ENCODE peak calls at places on chromosomes 3 and 15, in six cellular contexts. One of them, this sample, is unnamed.
A peak's percentile ranks its signal among the peaks of the same experiment; 100 is the strongest.

GRCh38 chr3:155701882-155702465 is 42.9 kb downstream of the PLCH1 start:
- DNase-seq in heart left ventricle: no peak
- DNase-seq in stomach: no peak
- DNase-seq in tibial artery: no peak
- DNase-seq in H9: no peak
- DNase-seq in upper lobe of right lung: no peak
- DNase-seq in this sample: no peak

GRCh38 chr3:170792511-170792910 is 77.5 kb downstream of the RPL22L1 start:
- DNase-seq in tibial artery: no peak
- DNase-seq in H9: no peak
- DNase-seq in heart left ventricle: no peak
- DNase-seq in stomach: no peak
- DNase-seq in upper lobe of right lung: no peak
- DNase-seq in this sample: no peak

GRCh38 chr15:74399511-74400312 is 32.3 kb upstream of the CYP11A1 start:
- DNase-seq in H9: no peak
- DNase-seq in stomach: no peak
- DNase-seq in heart left ventricle: no peak
- DNase-seq in tibial artery: no peak
- DNase-seq in upper lobe of right lung: no peak
- DNase-seq in this sample: no peak

GRCh38 chr15:32029862-32030781 is at the start of gene CHRNA7:
- DNase-seq in H9: peak; percentile 86
- DNase-seq in stomach: peak; percentile 76
- DNase-seq in heart left ventricle: peak; percentile 39
- DNase-seq in upper lobe of right lung: peak; percentile 86
- DNase-seq in tibial artery: no peak
- DNase-seq in this sample: peak; percentile 86

GRCh38 chr3:53254190-53254809 is 1.5 kb downstream of the TKT start:
- DNase-seq in H9: no peak
- DNase-seq in stomach: no peak
- DNase-seq in upper lobe of right lung: no peak
- DNase-seq in tibial artery: no peak
- DNase-seq in heart left ventricle: no peak
- DNase-seq in this sample: peak; percentile 90

GRCh38 chr15:68612979-68613740 is 34.4 kb downstream of the CORO2B start:
- DNase-seq in H9: no peak
- DNase-seq in upper lobe of right lung: no peak
- DNase-seq in tibial artery: no peak
- DNase-seq in stomach: no peak
- DNase-seq in heart left ventricle: no peak
- DNase-seq in this sample: no peak

GRCh38 chr15:22880068-22880980 is 41.9 kb downstream of the NIPA2 start:
- DNase-seq in H9: no peak
- DNase-seq in upper lobe of right lung: no peak
- DNase-seq in tibial artery: no peak
- DNase-seq in heart left ventricle: no peak
- DNase-seq in stomach: no peak
- DNase-seq in this sample: no peak

GRCh38 chr3:126034481-126035361 is 49.2 kb downstream of the SLC41A3 start:
- DNase-seq in stomach: peak; percentile 24
- DNase-seq in heart left ventricle: no peak
- DNase-seq in upper lobe of right lung: no peak
- DNase-seq in tibial artery: no peak
- DNase-seq in H9: peak; percentile 5
- DNase-seq in this sample: no peak

GRCh38 chr15:79956354-79956939 is 14.5 kb downstream of the BCL2A1 start:
- DNase-seq in tibial artery: no peak
- DNase-seq in heart left ventricle: no peak
- DNase-seq in upper lobe of right lung: no peak
- DNase-seq in stomach: no peak
- DNase-seq in H9: no peak
- DNase-seq in this sample: no peak

GRCh38 chr3:138600341-138600740 is 6.3 kb upstream of the CEP70 start:
- DNase-seq in stomach: no peak
- DNase-seq in tibial artery: no peak
- DNase-seq in H9: no peak
- DNase-seq in upper lobe of right lung: no peak
- DNase-seq in heart left ventricle: no peak
- DNase-seq in this sample: no peak

GRCh38 chr3:62538706-62539356 is 165.5 kb upstream of the FEZF2 start:
- DNase-seq in upper lobe of right lung: no peak
- DNase-seq in heart left ventricle: no peak
- DNase-seq in H9: peak; percentile 48
- DNase-seq in stomach: no peak
- DNase-seq in tibial artery: no peak
- DNase-seq in this sample: no peak

GRCh38 chr3:170442945-170443344 is 24.3 kb downstream of the CLDN11 start:
- DNase-seq in H9: no peak
- DNase-seq in upper lobe of right lung: no peak
- DNase-seq in heart left ventricle: no peak
- DNase-seq in stomach: no peak
- DNase-seq in tibial artery: no peak
- DNase-seq in this sample: no peak

GRCh38 chr3:184795493-184796198 is 16.3 kb upstream of the VPS8 start:
- DNase-seq in heart left ventricle: no peak
- DNase-seq in upper lobe of right lung: no peak
- DNase-seq in tibial artery: no peak
- DNase-seq in stomach: no peak
- DNase-seq in H9: no peak
- DNase-seq in this sample: no peak

GRCh38 chr15:100873029-100873677 is 6.5 kb upstream of the ALDH1A3 start:
- DNase-seq in heart left ventricle: peak; percentile 38
- DNase-seq in upper lobe of right lung: no peak
- DNase-seq in H9: peak; percentile 60
- DNase-seq in tibial artery: peak; percentile 84
- DNase-seq in stomach: peak; percentile 71
- DNase-seq in this sample: peak; percentile 68

GRCh38 chr3:160667452-160667851 is 9.5 kb upstream of the ARL14 start:
- DNase-seq in tibial artery: no peak
- DNase-seq in H9: no peak
- DNase-seq in upper lobe of right lung: no peak
- DNase-seq in heart left ventricle: no peak
- DNase-seq in stomach: peak; percentile 43
- DNase-seq in this sample: no peak

GRCh38 chr3:127984241-127984975 is 67.8 kb upstream of the SEC61A1 start:
- DNase-seq in heart left ventricle: no peak
- DNase-seq in tibial artery: no peak
- DNase-seq in H9: no peak
- DNase-seq in upper lobe of right lung: no peak
- DNase-seq in stomach: no peak
- DNase-seq in this sample: no peak

GRCh38 chr3:48012659-48013058 is 3.6 kb downstream of the MAP4 start:
- DNase-seq in heart left ventricle: no peak
- DNase-seq in upper lobe of right lung: no peak
- DNase-seq in tibial artery: no peak
- DNase-seq in H9: no peak
- DNase-seq in stomach: no peak
- DNase-seq in this sample: no peak

GRCh38 chr15:90004671-90005070 is 3.5 kb downstream of the ZNF710 start:
- DNase-seq in H9: no peak
- DNase-seq in heart left ventricle: peak; percentile 31
- DNase-seq in stomach: no peak
- DNase-seq in upper lobe of right lung: no peak
- DNase-seq in tibial artery: peak; percentile 58
- DNase-seq in this sample: no peak

GRCh38 chr3:150216041-150216811 is 191.9 kb upstream of the TSC22D2 start:
- DNase-seq in upper lobe of right lung: no peak
- DNase-seq in heart left ventricle: peak; percentile 63
- DNase-seq in H9: no peak
- DNase-seq in stomach: no peak
- DNase-seq in tibial artery: peak; percentile 82
- DNase-seq in this sample: peak; percentile 83

GRCh38 chr3:174874258-174874657 is 15.1 kb downstream of the NAALADL2 start:
- DNase-seq in upper lobe of right lung: no peak
- DNase-seq in H9: no peak
- DNase-seq in stomach: no peak
- DNase-seq in heart left ventricle: no peak
- DNase-seq in tibial artery: no peak
- DNase-seq in this sample: no peak

GRCh38 chr3:140004271-140004670 is 69.3 kb downstream of the CLSTN2 start:
- DNase-seq in upper lobe of right lung: no peak
- DNase-seq in H9: no peak
- DNase-seq in tibial artery: no peak
- DNase-seq in stomach: no peak
- DNase-seq in heart left ventricle: no peak
- DNase-seq in this sample: no peak

DNA sequence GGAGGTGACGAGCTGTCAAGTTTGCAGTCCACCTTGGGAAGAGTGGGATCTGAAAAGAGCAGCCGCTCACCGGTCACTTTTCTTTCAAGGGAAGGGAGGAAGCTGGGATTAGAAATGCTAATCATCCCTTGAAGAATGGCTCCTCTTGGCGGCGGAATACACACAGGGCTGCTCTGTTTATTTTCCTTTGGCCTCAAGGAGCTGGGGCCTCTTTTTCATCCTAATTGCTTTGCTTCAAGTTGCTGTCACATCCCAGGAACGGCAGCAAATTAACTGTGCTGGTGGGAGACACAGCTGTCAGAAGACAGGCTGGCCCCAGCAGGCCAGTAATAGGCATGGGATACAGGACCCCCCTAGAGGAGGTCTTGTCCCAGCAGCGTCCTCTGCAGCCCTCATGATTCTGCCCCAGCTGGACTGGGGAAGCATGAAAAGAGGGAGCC is 6.7 kb downstream of the KBTBD13 start:
- DNase-seq in heart left ventricle: no peak
- DNase-seq in stomach: no peak
- DNase-seq in tibial artery: no peak
- DNase-seq in H9: peak; percentile 61
- DNase-seq in upper lobe of right lung: peak; percentile 51
- DNase-seq in this sample: no peak
- TF ChIP-seq CTCF in heart left ventricle: peak; percentile 36
- TF ChIP-seq CTCF in stomach: peak; percentile 15
- TF ChIP-seq CTCF in tibial artery: peak; percentile 39
- TF ChIP-seq CTCF in H9: peak; percentile 51
- TF ChIP-seq CTCF in upper lobe of right lung: peak; percentile 34
- TF ChIP-seq CTCF in this sample: no peak

DNA sequence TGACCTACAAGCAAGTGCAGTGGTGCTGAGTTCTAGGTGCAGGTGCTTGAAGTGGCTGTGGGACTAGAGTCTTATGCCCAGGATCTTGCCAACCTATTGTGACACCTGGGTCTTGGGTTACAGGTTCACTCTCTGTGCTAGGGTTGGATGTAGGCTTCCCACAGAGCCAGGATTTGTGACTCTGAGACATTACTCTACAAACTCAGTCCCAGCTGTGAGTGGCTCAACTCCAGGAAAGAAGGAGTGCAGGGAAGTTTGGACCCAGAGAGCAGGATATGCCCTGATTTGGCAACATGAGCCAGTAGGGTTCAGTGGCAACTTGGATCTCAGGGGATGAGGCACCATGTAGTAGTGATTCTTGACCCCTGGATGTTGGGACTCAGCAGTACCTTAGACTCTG is 182.2 kb downstream of the LPP start:
- DNase-seq in tibial artery: no peak
- DNase-seq in stomach: no peak
- DNase-seq in H9: no peak
- DNase-seq in upper lobe of right lung: no peak
- DNase-seq in heart left ventricle: no peak
- DNase-seq in this sample: no peak
- H3K27ac ChIP-seq in tibial artery: peak overlapping the region; percentile 36
- H3K27ac ChIP-seq in stomach: no peak overlapping the region
- H3K27ac ChIP-seq in H9: no peak overlapping the region
- H3K27ac ChIP-seq in upper lobe of right lung: no peak overlapping the region
- H3K27ac ChIP-seq in heart left ventricle: no peak overlapping the region
- H3K27ac ChIP-seq in this sample: no peak overlapping the region

DNA sequence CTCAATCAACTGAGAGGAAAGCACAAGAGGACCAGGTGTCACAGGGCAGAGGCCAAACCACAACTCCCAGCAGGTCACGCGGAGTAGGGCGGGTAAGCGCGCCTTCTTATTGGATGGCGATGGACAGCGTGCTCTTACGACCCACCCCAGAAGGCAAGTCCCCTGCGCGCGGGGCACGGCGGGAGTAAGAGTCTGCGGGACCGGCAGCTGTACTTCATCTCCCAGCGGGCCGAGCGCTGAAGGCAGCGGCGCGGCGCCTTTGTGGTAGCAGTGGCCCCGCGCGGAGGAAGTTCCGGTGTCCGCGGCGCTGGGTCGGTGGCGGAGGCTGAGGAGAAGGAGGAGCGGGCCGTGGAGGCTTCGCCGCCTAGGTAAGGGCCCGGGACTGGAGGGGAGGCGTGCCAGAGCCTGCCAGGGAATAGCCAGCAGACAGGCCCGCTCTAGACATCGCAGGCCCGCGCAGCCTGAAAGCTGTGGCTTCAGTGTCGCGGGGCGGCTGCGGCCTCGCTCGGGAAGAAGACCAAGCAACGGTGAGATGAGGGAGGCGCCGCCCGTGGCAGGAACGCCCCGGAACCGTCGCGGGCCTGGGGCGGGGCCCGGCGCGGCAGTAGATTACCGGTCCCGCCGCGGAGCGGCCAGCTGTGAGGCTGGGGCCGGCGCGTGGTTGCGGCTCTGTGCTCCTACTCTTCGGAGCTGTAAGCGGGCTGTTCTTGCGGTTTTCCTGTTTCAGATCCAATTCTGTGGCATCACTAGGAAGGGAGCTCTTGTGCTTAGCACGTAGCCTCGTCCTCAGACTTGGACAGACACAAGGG is at the start of gene RBM6:
- DNase-seq in stomach: peak; percentile 98
- DNase-seq in heart left ventricle: peak; percentile 98
- DNase-seq in upper lobe of right lung: peak; percentile 99
- DNase-seq in H9: peak; percentile 99
- DNase-seq in tibial artery: peak; percentile 98
- DNase-seq in this sample: peak; percentile 99
- TF ChIP-seq CTCF in stomach: no peak
- TF ChIP-seq CTCF in heart left ventricle: peak; percentile 26
- TF ChIP-seq CTCF in upper lobe of right lung: no peak
- TF ChIP-seq CTCF in H9: no peak
- TF ChIP-seq CTCF in tibial artery: no peak
- TF ChIP-seq CTCF in this sample: peak; percentile 1

GRCh38 chr3:15633766-15634588 is 32.4 kb downstream of the BTD start:
- DNase-seq in heart left ventricle: no peak
- DNase-seq in upper lobe of right lung: no peak
- DNase-seq in tibial artery: no peak
- DNase-seq in H9: no peak
- DNase-seq in stomach: no peak
- DNase-seq in this sample: peak; percentile 61
- H3K27ac ChIP-seq in heart left ventricle: no peak overlapping the region
- H3K27ac ChIP-seq in upper lobe of right lung: peak overlapping the region; percentile 21
- H3K27ac ChIP-seq in tibial artery: peak overlapping the region; percentile 56
- H3K27ac ChIP-seq in H9: no peak overlapping the region
- H3K27ac ChIP-seq in stomach: peak overlapping the region; percentile 78
- H3K27ac ChIP-seq in this sample: peak overlapping the region; percentile 2

DNA sequence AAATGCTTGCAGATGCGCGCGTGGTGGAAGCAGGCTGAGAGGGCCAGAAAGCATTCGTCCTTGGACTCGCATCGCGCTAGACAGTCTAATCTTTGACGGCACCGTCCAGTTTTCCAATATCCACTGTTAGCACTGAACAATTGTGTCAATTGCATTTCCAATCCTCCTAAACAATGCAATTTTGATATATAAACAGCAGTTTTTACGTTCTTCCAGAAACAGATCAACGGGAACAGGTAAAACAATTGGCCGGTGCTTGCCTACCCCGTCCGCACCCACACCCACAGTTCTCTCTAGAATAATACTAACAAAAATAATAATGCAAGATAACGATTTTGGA is 17.2 kb downstream of the CPN2 start:
- DNase-seq in H9: no peak
- DNase-seq in stomach: no peak
- DNase-seq in heart left ventricle: no peak
- DNase-seq in tibial artery: no peak
- DNase-seq in upper lobe of right lung: no peak
- DNase-seq in this sample: no peak
- TF ChIP-seq CTCF in H9: no peak
- TF ChIP-seq CTCF in stomach: no peak
- TF ChIP-seq CTCF in heart left ventricle: no peak
- TF ChIP-seq CTCF in tibial artery: no peak
- TF ChIP-seq CTCF in upper lobe of right lung: no peak
- TF ChIP-seq CTCF in this sample: no peak

This sample was measured in thyroid gland.